ENCODE peak calls at places on chromosomes 12 and 14, in six cellular contexts. G is stimulated activated CD4-positive, alpha-beta T cell treated with anti-CD3 and anti-CD28 coated beads, Interleukin-15, amount 100 ng/mL, for 24 hours; B is NCI-H2081; D is fibroblast of villous mesenchyme; R is foreskin fibroblast; Y is LoVo. A is an unnamed sample.

GRCh38 chr14:105525861-105526780 is at the start of gene TMEM121:
- DNase-seq in G (peak), B (peak), D (no peak), R (peak), Y (peak), A (no peak)

GRCh38 chr14:103828315-103828967 is 18.9 kb downstream of the PPP1R13B start:
- DNase-seq in G (peak), B (no peak), D (no peak), R (peak), Y (no peak), A (no peak)

GRCh38 chr12:48997719-48998496 is 1.3 kb downstream of the DDN start:
- DNase-seq in G (peak), B (peak), D (no peak), R (peak), Y (no peak), A (peak)

GRCh38 chr12:95582230-95583058 is 31.2 kb upstream of the USP44 start:
- DNase-seq in G (no peak), B (peak), D (peak), R (peak), Y (peak), A (no peak)

GRCh38 chr14:40494483-40494882 is 1062.2 kb upstream of the FBXO33 start:
- DNase-seq in G (no peak), B (no peak), D (no peak), R (no peak), Y (no peak), A (no peak)

GRCh38 chr14:72679591-72680151 is 214.2 kb downstream of the DPF3 start:
- DNase-seq in G (no peak), B (no peak), D (no peak), R (no peak), Y (no peak), A (no peak)

GRCh38 chr14:32038876-32039275 is 38.2 kb upstream of the ARHGAP5 start:
- DNase-seq in G (no peak), B (peak), D (peak), R (no peak), Y (no peak), A (no peak)

GRCh38 chr12:97308576-97309198 is 153.9 kb upstream of the RMST start:
- DNase-seq in G (no peak), B (peak), D (peak), R (peak), Y (peak), A (no peak)

GRCh38 chr14:100783630-100784321 is 42.1 kb upstream of the MEG3 start:
- DNase-seq in G (no peak), B (no peak), D (no peak), R (no peak), Y (no peak), A (no peak)